ENCODE peak calls at places on chromosomes 1 and 21, in eight cellular contexts. One of them, this sample, is unnamed.
A peak's percentile ranks its signal among the peaks of the same experiment; 100 is the strongest.

GRCh38 chr1:43619314-43619790 is 30.6 kb upstream of the KDM4A start:
- DNase-seq in fibroblast of lung: no peak
- DNase-seq in PC-3: no peak
- DNase-seq in heart left ventricle: no peak
- DNase-seq in pancreas: no peak
- DNase-seq in left lung: no peak
- DNase-seq in A549: no peak
- DNase-seq in CD8-positive, alpha-beta T cell: no peak
- DNase-seq in this sample: no peak

GRCh38 chr1:199743227-199743626 is 284.3 kb upstream of the NR5A2 start:
- DNase-seq in fibroblast of lung: peak; percentile 32
- DNase-seq in PC-3: peak; percentile 59
- DNase-seq in heart left ventricle: no peak
- DNase-seq in pancreas: no peak
- DNase-seq in left lung: no peak
- DNase-seq in A549: no peak
- DNase-seq in CD8-positive, alpha-beta T cell: no peak
- DNase-seq in this sample: no peak

GRCh38 chr1:228402638-228403025 is 4.0 kb downstream of the TRIM11 start:
- DNase-seq in fibroblast of lung: no peak
- DNase-seq in PC-3: no peak
- DNase-seq in heart left ventricle: no peak
- DNase-seq in pancreas: no peak
- DNase-seq in left lung: peak; percentile 6
- DNase-seq in A549: no peak
- DNase-seq in CD8-positive, alpha-beta T cell: no peak
- DNase-seq in this sample: no peak

GRCh38 chr1:43309626-43310025 is 8.8 kb downstream of the TIE1 start:
- DNase-seq in fibroblast of lung: no peak
- DNase-seq in PC-3: no peak
- DNase-seq in heart left ventricle: no peak
- DNase-seq in pancreas: no peak
- DNase-seq in left lung: peak; percentile 21
- DNase-seq in A549: no peak
- DNase-seq in CD8-positive, alpha-beta T cell: no peak
- DNase-seq in this sample: no peak

GRCh38 chr1:60621524-60621923 is 460.8 kb upstream of the NFIA start:
- DNase-seq in fibroblast of lung: peak; percentile 56
- DNase-seq in PC-3: no peak
- DNase-seq in heart left ventricle: no peak
- DNase-seq in pancreas: peak; percentile 12
- DNase-seq in left lung: no peak
- DNase-seq in A549: no peak
- DNase-seq in CD8-positive, alpha-beta T cell: no peak
- DNase-seq in this sample: no peak

GRCh38 chr1:24277420-24278169 is 41.6 kb upstream of the GRHL3 start:
- DNase-seq in fibroblast of lung: peak; percentile 90
- DNase-seq in PC-3: peak; percentile 54
- DNase-seq in heart left ventricle: no peak
- DNase-seq in pancreas: no peak
- DNase-seq in left lung: no peak
- DNase-seq in A549: no peak
- DNase-seq in CD8-positive, alpha-beta T cell: no peak
- DNase-seq in this sample: no peak

GRCh38 chr1:2611621-2612437 is 21.0 kb downstream of the MMEL1 start:
- DNase-seq in fibroblast of lung: no peak
- DNase-seq in PC-3: no peak
- DNase-seq in heart left ventricle: no peak
- DNase-seq in pancreas: no peak
- DNase-seq in left lung: no peak
- DNase-seq in A549: no peak
- DNase-seq in CD8-positive, alpha-beta T cell: no peak
- DNase-seq in this sample: no peak

GRCh38 chr1:232509570-232509969 is 120.4 kb downstream of the SIPA1L2 start:
- DNase-seq in fibroblast of lung: peak; percentile 40
- DNase-seq in PC-3: no peak
- DNase-seq in heart left ventricle: peak; percentile 37
- DNase-seq in pancreas: no peak
- DNase-seq in left lung: no peak
- DNase-seq in A549: no peak
- DNase-seq in CD8-positive, alpha-beta T cell: no peak
- DNase-seq in this sample: peak; percentile 38

GRCh38 chr1:183234660-183235476 is 48.8 kb downstream of the LAMC2 start:
- DNase-seq in fibroblast of lung: peak; percentile 98
- DNase-seq in PC-3: peak; percentile 90
- DNase-seq in heart left ventricle: peak; percentile 68
- DNase-seq in pancreas: peak; percentile 22
- DNase-seq in left lung: peak; percentile 64
- DNase-seq in A549: peak; percentile 70
- DNase-seq in CD8-positive, alpha-beta T cell: no peak
- DNase-seq in this sample: peak; percentile 56

GRCh38 chr1:65510961-65511360 is 90.5 kb downstream of the LEPR start:
- DNase-seq in fibroblast of lung: no peak
- DNase-seq in PC-3: no peak
- DNase-seq in heart left ventricle: no peak
- DNase-seq in pancreas: no peak
- DNase-seq in left lung: no peak
- DNase-seq in A549: no peak
- DNase-seq in CD8-positive, alpha-beta T cell: no peak
- DNase-seq in this sample: no peak

GRCh38 chr21:28932717-28933116 is 60.0 kb downstream of the LTN1 start:
- DNase-seq in fibroblast of lung: no peak
- DNase-seq in PC-3: no peak
- DNase-seq in heart left ventricle: no peak
- DNase-seq in pancreas: no peak
- DNase-seq in left lung: no peak
- DNase-seq in A549: no peak
- DNase-seq in CD8-positive, alpha-beta T cell: no peak
- DNase-seq in this sample: no peak

GRCh38 chr1:199684686-199685273 is 342.7 kb upstream of the NR5A2 start:
- DNase-seq in fibroblast of lung: peak; percentile 74
- DNase-seq in PC-3: peak; percentile 80
- DNase-seq in heart left ventricle: peak; percentile 9
- DNase-seq in pancreas: peak; percentile 39
- DNase-seq in left lung: no peak
- DNase-seq in A549: peak; percentile 56
- DNase-seq in CD8-positive, alpha-beta T cell: no peak
- DNase-seq in this sample: no peak

GRCh38 chr1:211529453-211529852 is 37.5 kb upstream of the RD3 start:
- DNase-seq in fibroblast of lung: peak; percentile 30
- DNase-seq in PC-3: no peak
- DNase-seq in heart left ventricle: no peak
- DNase-seq in pancreas: no peak
- DNase-seq in left lung: no peak
- DNase-seq in A549: no peak
- DNase-seq in CD8-positive, alpha-beta T cell: no peak
- DNase-seq in this sample: no peak

GRCh38 chr1:61233121-61233659 is 150.8 kb downstream of the NFIA start:
- DNase-seq in fibroblast of lung: no peak
- DNase-seq in PC-3: no peak
- DNase-seq in heart left ventricle: no peak
- DNase-seq in pancreas: no peak
- DNase-seq in left lung: no peak
- DNase-seq in A549: no peak
- DNase-seq in CD8-positive, alpha-beta T cell: no peak
- DNase-seq in this sample: no peak

GRCh38 chr1:147635342-147635741 is 35.0 kb downstream of the ACP6 start:
- DNase-seq in fibroblast of lung: no peak
- DNase-seq in PC-3: no peak
- DNase-seq in heart left ventricle: no peak
- DNase-seq in pancreas: no peak
- DNase-seq in left lung: no peak
- DNase-seq in A549: no peak
- DNase-seq in CD8-positive, alpha-beta T cell: no peak
- DNase-seq in this sample: no peak

GRCh38 chr1:219329606-219330005 is 155.9 kb downstream of the LYPLAL1 start:
- DNase-seq in fibroblast of lung: peak; percentile 91
- DNase-seq in PC-3: peak; percentile 58
- DNase-seq in heart left ventricle: no peak
- DNase-seq in pancreas: no peak
- DNase-seq in left lung: no peak
- DNase-seq in A549: no peak
- DNase-seq in CD8-positive, alpha-beta T cell: no peak
- DNase-seq in this sample: no peak

GRCh38 chr1:186985889-186986491 is 157.2 kb downstream of the PLA2G4A start:
- DNase-seq in fibroblast of lung: peak; percentile 53
- DNase-seq in PC-3: peak; percentile 73
- DNase-seq in heart left ventricle: no peak
- DNase-seq in pancreas: no peak
- DNase-seq in left lung: no peak
- DNase-seq in A549: peak; percentile 33
- DNase-seq in CD8-positive, alpha-beta T cell: no peak
- DNase-seq in this sample: no peak

DNA sequence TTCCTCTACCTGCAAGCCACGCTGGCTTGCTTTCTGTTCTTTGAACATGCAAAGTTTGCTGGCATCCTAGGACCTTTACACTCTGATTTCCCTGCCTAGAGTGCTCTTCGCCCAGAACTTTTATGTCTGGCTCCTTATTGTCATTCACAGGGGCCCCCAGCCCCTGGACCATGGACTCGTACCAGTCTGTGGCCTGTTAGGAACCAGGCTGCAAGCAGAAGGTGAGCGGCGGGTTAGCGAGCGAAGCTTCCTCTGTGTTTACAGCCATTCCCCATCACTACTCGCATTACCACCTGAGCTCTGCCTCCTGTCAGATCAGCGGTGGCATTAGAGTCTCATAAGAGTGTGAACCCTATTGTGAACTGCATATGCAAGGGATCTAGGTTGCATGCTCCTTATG is 73.0 kb downstream of the ATG4C start:
- DNase-seq in fibroblast of lung: no peak
- DNase-seq in PC-3: no peak
- DNase-seq in heart left ventricle: no peak
- DNase-seq in pancreas: no peak
- DNase-seq in left lung: no peak
- DNase-seq in A549: no peak
- DNase-seq in CD8-positive, alpha-beta T cell: no peak
- DNase-seq in this sample: no peak
- TF ChIP-seq CTCF in fibroblast of lung: no peak
- TF ChIP-seq CTCF in PC-3: no peak
- TF ChIP-seq CTCF in heart left ventricle: no peak
- TF ChIP-seq CTCF in pancreas: no peak
- TF ChIP-seq CTCF in left lung: no peak
- TF ChIP-seq CTCF in A549: no peak
- TF ChIP-seq CTCF in CD8-positive, alpha-beta T cell: no peak
- TF ChIP-seq CTCF in this sample: no peak

DNA sequence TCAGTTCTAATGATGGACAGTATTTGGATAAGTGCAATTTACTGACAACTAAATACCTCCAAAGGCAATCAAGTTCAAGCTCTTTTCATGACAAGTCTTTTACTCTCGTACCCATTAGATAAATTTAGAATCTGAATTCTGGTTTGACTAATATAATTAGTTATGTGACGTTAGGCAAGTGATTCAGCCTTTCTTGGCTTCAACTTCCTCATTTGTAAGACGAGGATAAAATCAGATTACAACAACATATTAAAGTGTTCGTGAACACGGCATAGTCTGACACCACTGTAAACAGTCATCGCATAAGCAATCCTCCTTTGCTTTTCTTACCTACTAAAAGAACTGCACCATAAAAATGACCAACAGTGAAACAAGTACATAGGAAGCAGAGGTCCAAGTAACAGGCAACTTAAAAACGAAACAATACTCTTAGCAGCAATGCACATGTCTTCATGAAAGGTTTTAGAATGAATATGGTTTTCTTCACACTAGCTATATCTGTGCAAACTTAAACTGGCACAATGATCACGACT is 25.7 kb downstream of the COA6 start:
- DNase-seq in fibroblast of lung: peak; percentile 74
- DNase-seq in PC-3: peak; percentile 24
- DNase-seq in heart left ventricle: no peak
- DNase-seq in pancreas: no peak
- DNase-seq in left lung: no peak
- DNase-seq in A549: no peak
- DNase-seq in CD8-positive, alpha-beta T cell: no peak
- DNase-seq in this sample: no peak
- H3K27ac ChIP-seq in fibroblast of lung: no peak overlapping the region
- H3K27ac ChIP-seq in PC-3: peak overlapping the region; percentile 13
- H3K27ac ChIP-seq in heart left ventricle: no peak overlapping the region
- H3K27ac ChIP-seq in pancreas: no peak overlapping the region
- H3K27ac ChIP-seq in left lung: no peak overlapping the region
- H3K27ac ChIP-seq in A549: no peak overlapping the region
- H3K27ac ChIP-seq in CD8-positive, alpha-beta T cell: no peak overlapping the region
- H3K27ac ChIP-seq in this sample: no peak overlapping the region

DNA sequence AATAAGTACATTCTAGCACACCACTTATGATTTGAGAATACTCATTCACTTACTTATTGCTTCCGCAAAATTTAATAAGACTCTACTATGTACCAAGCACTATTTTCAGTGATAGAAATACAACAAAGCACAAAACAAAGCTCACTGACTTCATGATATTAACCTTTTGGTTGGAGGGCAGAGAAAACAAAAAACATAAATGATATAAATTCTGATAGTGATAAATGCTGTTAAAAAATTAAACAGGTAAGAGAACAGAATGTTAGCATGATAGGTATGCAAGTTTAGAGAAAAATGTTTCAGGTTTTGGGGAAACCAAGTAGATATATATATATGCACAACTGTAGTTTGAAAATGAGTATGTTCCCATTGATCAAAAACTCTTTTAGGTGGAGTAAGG is 1.2 kb downstream of the LRRC40 start:
- DNase-seq in fibroblast of lung: no peak
- DNase-seq in PC-3: no peak
- DNase-seq in heart left ventricle: no peak
- DNase-seq in pancreas: no peak
- DNase-seq in left lung: no peak
- DNase-seq in A549: no peak
- DNase-seq in CD8-positive, alpha-beta T cell: no peak
- DNase-seq in this sample: no peak
- H3K4me3 ChIP-seq in fibroblast of lung: peak overlapping the region; percentile 88
- H3K4me3 ChIP-seq in PC-3: peak overlapping the region; percentile 85
- H3K4me3 ChIP-seq in heart left ventricle: peak overlapping the region; percentile 70
- H3K4me3 ChIP-seq in pancreas: peak overlapping the region; percentile 60
- H3K4me3 ChIP-seq in left lung: peak overlapping the region; percentile 77
- H3K4me3 ChIP-seq in A549: peak overlapping the region; percentile 84
- H3K4me3 ChIP-seq in CD8-positive, alpha-beta T cell: peak overlapping the region; percentile 83
- H3K4me3 ChIP-seq in this sample: peak overlapping the region; percentile 70

GRCh38 chr1:214446772-214447556 is 104.4 kb downstream of the PTPN14 start:
- DNase-seq in fibroblast of lung: peak; percentile 98
- DNase-seq in PC-3: peak; percentile 99
- DNase-seq in heart left ventricle: no peak
- DNase-seq in pancreas: peak; percentile 46
- DNase-seq in left lung: peak; percentile 39
- DNase-seq in A549: peak; percentile 91
- DNase-seq in CD8-positive, alpha-beta T cell: no peak
- DNase-seq in this sample: no peak

GRCh38 chr1:214449371-214449770 is 102.0 kb downstream of the PTPN14 start:
- DNase-seq in fibroblast of lung: no peak
- DNase-seq in PC-3: no peak
- DNase-seq in heart left ventricle: no peak
- DNase-seq in pancreas: no peak
- DNase-seq in left lung: no peak
- DNase-seq in A549: no peak
- DNase-seq in CD8-positive, alpha-beta T cell: no peak
- DNase-seq in this sample: no peak

GRCh38 chr1:214445846-214446614 is 105.4 kb downstream of the PTPN14 start:
- DNase-seq in fibroblast of lung: peak; percentile 98
- DNase-seq in PC-3: peak; percentile 92
- DNase-seq in heart left ventricle: no peak
- DNase-seq in pancreas: no peak
- DNase-seq in left lung: no peak
- DNase-seq in A549: no peak
- DNase-seq in CD8-positive, alpha-beta T cell: no peak
- DNase-seq in this sample: no peak

GRCh38 chr1:214447557-214447871 is 103.9 kb downstream of the PTPN14 start:
- DNase-seq in fibroblast of lung: peak; percentile 64
- DNase-seq in PC-3: peak; percentile 20
- DNase-seq in heart left ventricle: no peak
- DNase-seq in pancreas: no peak
- DNase-seq in left lung: no peak
- DNase-seq in A549: no peak
- DNase-seq in CD8-positive, alpha-beta T cell: no peak
- DNase-seq in this sample: no peak

GRCh38 chr1:214448536-214448935 is 102.9 kb downstream of the PTPN14 start:
- DNase-seq in fibroblast of lung: no peak
- DNase-seq in PC-3: no peak
- DNase-seq in heart left ventricle: no peak
- DNase-seq in pancreas: no peak
- DNase-seq in left lung: no peak
- DNase-seq in A549: no peak
- DNase-seq in CD8-positive, alpha-beta T cell: no peak
- DNase-seq in this sample: no peak
- TF ChIP-seq CTCF in fibroblast of lung: no peak
- TF ChIP-seq CTCF in PC-3: no peak
- TF ChIP-seq CTCF in heart left ventricle: no peak
- TF ChIP-seq CTCF in pancreas: no peak
- TF ChIP-seq CTCF in left lung: no peak
- TF ChIP-seq CTCF in A549: no peak
- TF ChIP-seq CTCF in CD8-positive, alpha-beta T cell: no peak
- TF ChIP-seq CTCF in this sample: no peak